ENCODE peak calls at places on chromosomes 12 and 14, in nine cellular contexts. Q is CD8-positive, alpha-beta T cell; L is sigmoid colon; X is mucosa of descending colon; D is colonic mucosa; G is Peyer's patch; S is heart right ventricle; W is body of pancreas; I is left ventricle myocardium inferior. O is an unnamed sample.

GRCh38 chr12:6563448-6564050 is 4.5 kb downstream of the NOP2 start:
- DNase-seq in S (peak; percentile 54), X (peak; percentile 69), G (peak; percentile 84), Q (peak; percentile 55), W (peak; percentile 42), I (no peak), L (no peak), D (peak; percentile 73), O (peak; percentile 76)

GRCh38 chr12:56461235-56462159 is 6.9 kb upstream of the SPRYD4 start:
- DNase-seq in D (no peak), G (no peak), I (no peak), X (no peak), L (peak; percentile 41), S (no peak), W (no peak), Q (no peak), O (no peak)

GRCh38 chr14:99537399-99537798 is 56.2 kb downstream of the CCNK start:
- DNase-seq in X (no peak), L (peak; percentile 91), G (no peak), Q (no peak), I (peak; percentile 41), S (peak; percentile 47), D (no peak), W (no peak), O (peak; percentile 89)

GRCh38 chr14:72017290-72017689 is 85.1 kb downstream of the RGS6 start:
- DNase-seq in G (no peak), Q (no peak), X (no peak), D (no peak), I (no peak), S (no peak), L (no peak), W (no peak), O (no peak)

GRCh38 chr12:124567035-124567672 is at the start of gene NCOR2:
- DNase-seq in L (no peak), D (no peak), G (no peak), X (peak; percentile 69), S (peak; percentile 53), W (no peak), Q (peak; percentile 25), I (no peak), O (peak; percentile 90)

GRCh38 chr12:3207858-3208257 is 130.7 kb downstream of the TSPAN9 start:
- DNase-seq in Q (no peak), W (no peak), I (no peak), X (no peak), G (no peak), D (no peak), S (no peak), L (no peak), O (peak; percentile 88)

GRCh38 chr14:29627141-29627540 is 300.5 kb downstream of the PRKD1 start:
- DNase-seq in W (no peak), I (no peak), D (no peak), Q (no peak), G (no peak), S (no peak), L (no peak), X (no peak), O (no peak)

GRCh38 chr12:109697877-109698468 is 15.7 kb upstream of the FAM222A start:
- DNase-seq in X (no peak), D (no peak), W (no peak), L (no peak), S (no peak), Q (no peak), I (no peak), G (no peak), O (no peak)

GRCh38 chr14:97221572-97221971 is 424.4 kb downstream of the VRK1 start:
- DNase-seq in S (no peak), Q (no peak), L (no peak), D (no peak), X (no peak), G (no peak), I (no peak), W (no peak), O (no peak)

GRCh38 chr12:88684170-88684569 is 103.9 kb upstream of the KITLG start:
- DNase-seq in S (no peak), I (no peak), L (no peak), Q (no peak), W (no peak), X (no peak), G (no peak), D (no peak), O (no peak)

GRCh38 chr14:70934502-70935134 is 27.4 kb downstream of the PCNX1 start:
- DNase-seq in I (no peak), S (no peak), L (no peak), Q (no peak), D (no peak), W (no peak), G (no peak), X (no peak), O (no peak)

GRCh38 chr12:27180862-27181261 is 63.2 kb upstream of the STK38L start:
- DNase-seq in S (no peak), D (no peak), Q (no peak), W (no peak), G (no peak), I (no peak), X (no peak), L (no peak), O (no peak)

GRCh38 chr12:47844264-47845020 is 24.7 kb upstream of the HDAC7 start:
- DNase-seq in X (no peak), S (no peak), G (no peak), W (no peak), I (no peak), Q (no peak), D (no peak), L (no peak), O (no peak)

GRCh38 chr14:102344084-102344483 is 18.6 kb downstream of the CINP start:
- DNase-seq in S (no peak), W (no peak), I (no peak), G (no peak), X (no peak), L (no peak), D (no peak), Q (no peak), O (no peak)

GRCh38 chr14:102348376-102348775 is 14.3 kb downstream of the CINP start:
- DNase-seq in I (no peak), Q (no peak), G (no peak), X (no peak), D (no peak), S (no peak), L (no peak), W (no peak), O (no peak)

GRCh38 chr14:102345232-102345631 is 17.5 kb downstream of the CINP start:
- DNase-seq in I (no peak), X (no peak), D (no peak), Q (no peak), L (no peak), S (no peak), G (no peak), W (no peak), O (no peak)

GRCh38 chr14:102344485-102344884 is 18.2 kb downstream of the CINP start:
- DNase-seq in I (no peak), X (no peak), W (no peak), G (no peak), Q (no peak), S (no peak), L (no peak), D (no peak), O (no peak)

DNA sequence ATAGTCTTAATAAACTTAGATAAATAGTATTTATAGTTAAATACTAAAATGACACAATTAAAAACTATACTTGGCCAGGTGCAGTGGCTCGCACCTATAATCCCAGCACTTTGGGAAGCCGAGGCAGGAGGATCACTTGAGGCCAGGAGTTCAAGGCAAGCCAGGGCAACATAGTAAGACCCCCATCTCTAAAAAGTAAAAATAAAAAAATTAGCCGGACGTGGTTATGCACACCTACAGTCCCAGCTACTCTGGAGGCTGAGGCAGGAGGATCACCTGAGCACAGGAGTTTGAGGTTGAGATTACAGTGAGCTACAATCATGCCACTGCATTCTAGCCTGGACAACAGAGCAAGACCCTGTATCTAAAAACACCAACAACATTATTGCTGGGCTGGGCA is 16.0 kb downstream of the CINP start:
- DNase-seq in D (no peak), X (no peak), I (no peak), L (no peak), G (no peak), W (no peak), S (no peak), Q (no peak), O (no peak)
- H3K36me3 ChIP-seq in D (peaks cover 16% of the 10 kb centered on the region), X (no peaks in the 10 kb centered on the region), I (peaks cover 85% of the 10 kb centered on the region), L (peaks cover 17% of the 10 kb centered on the region), G (no peaks in the 10 kb centered on the region), W (peaks cover 39% of the 10 kb centered on the region), S (peaks cover 17% of the 10 kb centered on the region), Q (peaks cover 33% of the 10 kb centered on the region), O (peaks cover 4% of the 10 kb centered on the region)

DNA sequence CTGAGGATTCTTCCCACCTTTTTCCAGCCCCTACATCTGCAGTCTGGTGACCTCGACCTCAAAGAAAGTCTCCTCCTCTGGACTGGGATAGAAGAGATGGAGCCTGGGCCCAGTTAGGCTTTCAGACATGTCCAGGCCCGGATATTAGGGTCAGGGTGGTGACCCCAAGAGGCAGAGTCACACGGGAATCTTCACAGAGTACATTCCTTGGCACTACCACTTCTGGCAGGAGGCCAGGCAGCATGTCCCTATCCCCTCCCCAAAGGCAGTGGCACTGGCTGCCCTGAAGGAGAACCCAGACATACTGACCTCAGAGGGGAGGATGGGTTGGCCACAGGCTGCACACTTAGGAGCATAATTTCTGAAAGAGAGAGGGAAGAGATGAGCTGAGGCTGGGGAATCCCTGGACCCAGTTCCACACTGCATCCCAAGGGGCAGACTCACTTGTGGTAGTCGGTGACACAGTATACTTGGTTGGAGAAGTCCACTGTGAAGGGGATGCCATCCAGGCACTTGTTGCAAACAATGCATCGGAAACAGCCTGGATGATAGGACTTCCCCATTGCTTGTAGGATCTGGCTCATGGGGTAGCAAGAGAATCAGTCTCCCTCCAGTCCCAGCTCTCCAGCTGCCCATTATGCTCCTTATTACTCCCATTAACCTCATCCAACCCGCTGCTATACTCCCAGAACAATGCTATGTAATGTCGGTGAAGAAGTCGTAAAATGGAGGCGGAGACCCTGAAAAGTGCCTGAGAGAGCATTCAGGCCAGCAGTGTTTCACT is 7.6 kb downstream of the AJUBA start:
- DNase-seq in Q (no peak), L (no peak), I (no peak), X (no peak), W (no peak), G (no peak), S (peak; percentile 57), D (no peak), O (no peak)
- H3K36me3 ChIP-seq in Q (no peaks in the 10 kb centered on the region), L (no peaks in the 10 kb centered on the region), I (peaks cover 14% of the 10 kb centered on the region), X (no peaks in the 10 kb centered on the region), W (no peaks in the 10 kb centered on the region), G (no peaks in the 10 kb centered on the region), S (no peaks in the 10 kb centered on the region), D (no peaks in the 10 kb centered on the region), O (peaks cover 31% of the 10 kb centered on the region)

GRCh38 chr14:34275038-34275437 is 187.0 kb downstream of the SPTSSA start:
- DNase-seq in X (no peak), G (no peak), W (no peak), S (no peak), Q (no peak), L (no peak), I (no peak), D (no peak), O (no peak)
- H3K36me3 ChIP-seq in X (no peaks in the 10 kb centered on the region), G (no peaks in the 10 kb centered on the region), W (no peaks in the 10 kb centered on the region), S (no peaks in the 10 kb centered on the region), Q (no peaks in the 10 kb centered on the region), L (no peaks in the 10 kb centered on the region), I (no peaks in the 10 kb centered on the region), D (no peaks in the 10 kb centered on the region), O (no peaks in the 10 kb centered on the region)

DNA sequence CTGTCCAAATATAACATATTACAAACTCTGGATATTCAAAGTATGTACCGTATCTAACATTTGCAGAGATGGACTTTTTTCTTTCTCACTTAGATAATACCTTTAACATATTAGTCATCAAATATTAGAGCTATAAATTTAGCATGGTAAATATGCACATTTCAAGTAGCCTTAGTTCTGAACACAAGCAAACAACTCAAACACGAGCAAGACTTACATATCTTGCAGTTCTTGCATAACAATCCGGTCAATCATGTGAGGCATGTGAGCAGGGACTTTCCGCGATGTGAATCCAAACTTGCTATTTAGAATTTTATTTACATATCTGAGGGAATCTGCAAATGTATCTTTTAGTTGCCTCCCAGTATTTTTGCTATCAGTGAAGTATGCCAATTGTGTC is 22.1 kb upstream of the SYCP3 start:
- DNase-seq in Q (no peak), W (no peak), S (no peak), X (no peak), I (no peak), G (no peak), D (no peak), L (no peak), O (no peak)
- H3K36me3 ChIP-seq in Q (peaks cover 8% of the 10 kb centered on the region), W (peaks cover 1% of the 10 kb centered on the region), S (no peaks in the 10 kb centered on the region), X (peaks cover 6% of the 10 kb centered on the region), I (peaks cover 39% of the 10 kb centered on the region), G (no peaks in the 10 kb centered on the region), D (no peaks in the 10 kb centered on the region), L (no peaks in the 10 kb centered on the region), O (peaks cover 3% of the 10 kb centered on the region)

O was measured in H7.